ENCODE peak calls at places on chromosomes 4 and X, in five cellular contexts. One of them, this sample, is unnamed.

GRCh38 chr4:14269824-14270223 is 642.3 kb upstream of the BOD1L1 start:
- DNase-seq in Jurkat, Clone E6-1: no peak
- DNase-seq in brain microvascular endothelial cell: no peak
- DNase-seq in heart left ventricle: peak
- DNase-seq in retinal pigment epithelial cell: no peak
- DNase-seq in this sample: no peak

GRCh38 chrX:64188901-64189300 is 16.6 kb downstream of the AMER1 start:
- DNase-seq in Jurkat, Clone E6-1: no peak
- DNase-seq in brain microvascular endothelial cell: no peak
- DNase-seq in heart left ventricle: no peak
- DNase-seq in retinal pigment epithelial cell: no peak
- DNase-seq in this sample: no peak

GRCh38 chr4:123444298-123444731 is 47.7 kb downstream of the SPRY1 start:
- DNase-seq in Jurkat, Clone E6-1: peak
- DNase-seq in brain microvascular endothelial cell: peak
- DNase-seq in heart left ventricle: peak
- DNase-seq in retinal pigment epithelial cell: peak
- DNase-seq in this sample: peak

GRCh38 chrX:68686684-68687045 is 39.2 kb downstream of the STARD8 start:
- DNase-seq in Jurkat, Clone E6-1: no peak
- DNase-seq in brain microvascular endothelial cell: no peak
- DNase-seq in heart left ventricle: peak
- DNase-seq in retinal pigment epithelial cell: no peak
- DNase-seq in this sample: peak

GRCh38 chrX:49754238-49754857 is 58.6 kb upstream of the PAGE1 start:
- DNase-seq in Jurkat, Clone E6-1: peak
- DNase-seq in brain microvascular endothelial cell: peak
- DNase-seq in heart left ventricle: peak
- DNase-seq in retinal pigment epithelial cell: no peak
- DNase-seq in this sample: peak

GRCh38 chr4:24137963-24138601 is 248.2 kb upstream of the PPARGC1A start:
- DNase-seq in Jurkat, Clone E6-1: no peak
- DNase-seq in brain microvascular endothelial cell: no peak
- DNase-seq in heart left ventricle: no peak
- DNase-seq in retinal pigment epithelial cell: no peak
- DNase-seq in this sample: no peak

GRCh38 chr4:141207971-141208370 is 12.7 kb upstream of the ZNF330 start:
- DNase-seq in Jurkat, Clone E6-1: no peak
- DNase-seq in brain microvascular endothelial cell: no peak
- DNase-seq in heart left ventricle: no peak
- DNase-seq in retinal pigment epithelial cell: no peak
- DNase-seq in this sample: no peak

GRCh38 chrX:19649227-19650009 is 134.1 kb upstream of the MAP3K15 start:
- DNase-seq in Jurkat, Clone E6-1: no peak
- DNase-seq in brain microvascular endothelial cell: no peak
- DNase-seq in heart left ventricle: no peak
- DNase-seq in retinal pigment epithelial cell: no peak
- DNase-seq in this sample: no peak

GRCh38 chr4:68683034-68683433 is 12.6 kb upstream of the UGT2B15 start:
- DNase-seq in Jurkat, Clone E6-1: no peak
- DNase-seq in brain microvascular endothelial cell: no peak
- DNase-seq in heart left ventricle: no peak
- DNase-seq in retinal pigment epithelial cell: no peak
- DNase-seq in this sample: no peak

GRCh38 chr4:147515220-147515936 is 34.5 kb downstream of the EDNRA start:
- DNase-seq in Jurkat, Clone E6-1: no peak
- DNase-seq in brain microvascular endothelial cell: no peak
- DNase-seq in heart left ventricle: peak
- DNase-seq in retinal pigment epithelial cell: no peak
- DNase-seq in this sample: no peak

GRCh38 chrX:133881893-133882292 is 103.5 kb downstream of the GPC3 start:
- DNase-seq in Jurkat, Clone E6-1: no peak
- DNase-seq in brain microvascular endothelial cell: no peak
- DNase-seq in heart left ventricle: no peak
- DNase-seq in retinal pigment epithelial cell: no peak
- DNase-seq in this sample: no peak

GRCh38 chr4:4542824-4543485 is 1.1 kb upstream of the STX18 start:
- DNase-seq in Jurkat, Clone E6-1: no peak
- DNase-seq in brain microvascular endothelial cell: no peak
- DNase-seq in heart left ventricle: no peak
- DNase-seq in retinal pigment epithelial cell: no peak
- DNase-seq in this sample: no peak

GRCh38 chr4:18389118-18389517 is 367.6 kb upstream of the LCORL start:
- DNase-seq in Jurkat, Clone E6-1: no peak
- DNase-seq in brain microvascular endothelial cell: no peak
- DNase-seq in heart left ventricle: no peak
- DNase-seq in retinal pigment epithelial cell: no peak
- DNase-seq in this sample: no peak

GRCh38 chr4:41957634-41958033 is 22.4 kb downstream of the TMEM33 start:
- DNase-seq in Jurkat, Clone E6-1: peak
- DNase-seq in brain microvascular endothelial cell: no peak
- DNase-seq in heart left ventricle: no peak
- DNase-seq in retinal pigment epithelial cell: no peak
- DNase-seq in this sample: no peak

GRCh38 chr4:185110375-185110823 is 32.7 kb upstream of the SLC25A4 start:
- DNase-seq in Jurkat, Clone E6-1: no peak
- DNase-seq in brain microvascular endothelial cell: no peak
- DNase-seq in heart left ventricle: no peak
- DNase-seq in retinal pigment epithelial cell: no peak
- DNase-seq in this sample: no peak

GRCh38 chrX:38879631-38880220 is 78.5 kb downstream of the MID1IP1 start:
- DNase-seq in Jurkat, Clone E6-1: peak
- DNase-seq in brain microvascular endothelial cell: no peak
- DNase-seq in heart left ventricle: peak
- DNase-seq in retinal pigment epithelial cell: no peak
- DNase-seq in this sample: peak

DNA sequence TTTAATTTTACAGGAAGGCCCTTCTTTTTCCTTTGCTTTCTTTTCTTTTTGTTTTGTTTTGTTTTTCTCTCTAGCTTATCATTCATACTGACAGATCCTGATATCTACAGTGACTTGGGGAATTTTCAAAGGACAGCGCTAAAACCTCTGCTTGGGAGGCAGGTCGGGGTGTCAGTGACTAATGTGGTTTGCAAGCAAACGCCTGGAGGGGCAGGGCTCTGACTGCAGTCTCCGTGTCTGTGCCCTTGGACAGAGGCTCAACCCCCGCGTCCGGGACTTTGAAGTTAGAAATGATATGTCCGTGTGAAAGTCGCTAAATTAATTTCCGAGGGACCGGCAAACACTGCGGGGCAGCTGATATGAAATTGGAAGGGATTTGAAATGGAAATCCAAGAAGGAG is 312.5 kb downstream of the DHRSX start:
- DNase-seq in Jurkat, Clone E6-1: no peak
- DNase-seq in brain microvascular endothelial cell: peak
- DNase-seq in heart left ventricle: no peak
- DNase-seq in retinal pigment epithelial cell: no peak
- DNase-seq in this sample: no peak
- H3K4me3 ChIP-seq in Jurkat, Clone E6-1: no peak
- H3K4me3 ChIP-seq in brain microvascular endothelial cell: no peak
- H3K4me3 ChIP-seq in heart left ventricle: no peak
- H3K4me3 ChIP-seq in retinal pigment epithelial cell: no peak
- H3K4me3 ChIP-seq in this sample: no peak

GRCh38 chrX:21740329-21741274 is 17.3 kb downstream of the SMPX start:
- DNase-seq in Jurkat, Clone E6-1: no peak
- DNase-seq in brain microvascular endothelial cell: peak
- DNase-seq in heart left ventricle: peak
- DNase-seq in retinal pigment epithelial cell: no peak
- DNase-seq in this sample: peak

GRCh38 chrX:21741869-21742701 is 15.8 kb downstream of the SMPX start:
- DNase-seq in Jurkat, Clone E6-1: no peak
- DNase-seq in brain microvascular endothelial cell: peak
- DNase-seq in heart left ventricle: no peak
- DNase-seq in retinal pigment epithelial cell: peak
- DNase-seq in this sample: no peak

GRCh38 chrX:21738950-21739287 is 19.0 kb downstream of the SMPX start:
- DNase-seq in Jurkat, Clone E6-1: no peak
- DNase-seq in brain microvascular endothelial cell: no peak
- DNase-seq in heart left ventricle: no peak
- DNase-seq in retinal pigment epithelial cell: no peak
- DNase-seq in this sample: no peak

GRCh38 chrX:21744060-21744459 is 13.9 kb downstream of the SMPX start:
- DNase-seq in Jurkat, Clone E6-1: no peak
- DNase-seq in brain microvascular endothelial cell: no peak
- DNase-seq in heart left ventricle: no peak
- DNase-seq in retinal pigment epithelial cell: no peak
- DNase-seq in this sample: no peak

GRCh38 chrX:21741378-21741777 is 16.5 kb downstream of the SMPX start:
- DNase-seq in Jurkat, Clone E6-1: no peak
- DNase-seq in brain microvascular endothelial cell: no peak
- DNase-seq in heart left ventricle: no peak
- DNase-seq in retinal pigment epithelial cell: peak
- DNase-seq in this sample: no peak
- H3K4me3 ChIP-seq in Jurkat, Clone E6-1: no peak
- H3K4me3 ChIP-seq in brain microvascular endothelial cell: no peak
- H3K4me3 ChIP-seq in heart left ventricle: no peak
- H3K4me3 ChIP-seq in retinal pigment epithelial cell: no peak
- H3K4me3 ChIP-seq in this sample: no peak

GRCh38 chr4:126247409-126247808 is 932.7 kb downstream of the FAT4 start:
- DNase-seq in Jurkat, Clone E6-1: no peak
- DNase-seq in brain microvascular endothelial cell: no peak
- DNase-seq in heart left ventricle: no peak
- DNase-seq in retinal pigment epithelial cell: no peak
- DNase-seq in this sample: no peak
- H3K4me3 ChIP-seq in Jurkat, Clone E6-1: no peak
- H3K4me3 ChIP-seq in brain microvascular endothelial cell: no peak
- H3K4me3 ChIP-seq in heart left ventricle: no peak
- H3K4me3 ChIP-seq in retinal pigment epithelial cell: no peak
- H3K4me3 ChIP-seq in this sample: no peak

GRCh38 chr4:112290341-112290740 is 4.6 kb upstream of the TIFA start:
- DNase-seq in Jurkat, Clone E6-1: no peak
- DNase-seq in brain microvascular endothelial cell: no peak
- DNase-seq in heart left ventricle: no peak
- DNase-seq in retinal pigment epithelial cell: no peak
- DNase-seq in this sample: no peak

GRCh38 chr4:112287258-112287873 is 1.7 kb upstream of the TIFA start:
- DNase-seq in Jurkat, Clone E6-1: peak
- DNase-seq in brain microvascular endothelial cell: no peak
- DNase-seq in heart left ventricle: no peak
- DNase-seq in retinal pigment epithelial cell: no peak
- DNase-seq in this sample: no peak

GRCh38 chr4:112289407-112290253 is 3.9 kb upstream of the TIFA start:
- DNase-seq in Jurkat, Clone E6-1: no peak
- DNase-seq in brain microvascular endothelial cell: no peak
- DNase-seq in heart left ventricle: no peak
- DNase-seq in retinal pigment epithelial cell: no peak
- DNase-seq in this sample: no peak

GRCh38 chr4:112284662-112285411 is 867 bp downstream of the TIFA start:
- DNase-seq in Jurkat, Clone E6-1: no peak
- DNase-seq in brain microvascular endothelial cell: no peak
- DNase-seq in heart left ventricle: no peak
- DNase-seq in retinal pigment epithelial cell: no peak
- DNase-seq in this sample: no peak

GRCh38 chr4:112288455-112288854 is 2.8 kb upstream of the TIFA start:
- DNase-seq in Jurkat, Clone E6-1: peak
- DNase-seq in brain microvascular endothelial cell: no peak
- DNase-seq in heart left ventricle: no peak
- DNase-seq in retinal pigment epithelial cell: no peak
- DNase-seq in this sample: no peak
- H3K4me3 ChIP-seq in Jurkat, Clone E6-1: no peak
- H3K4me3 ChIP-seq in brain microvascular endothelial cell: no peak
- H3K4me3 ChIP-seq in heart left ventricle: no peak
- H3K4me3 ChIP-seq in retinal pigment epithelial cell: no peak
- H3K4me3 ChIP-seq in this sample: no peak

GRCh38 chr4:186642530-186642929 is 81.1 kb downstream of the FAT1 start:
- DNase-seq in Jurkat, Clone E6-1: no peak
- DNase-seq in brain microvascular endothelial cell: no peak
- DNase-seq in heart left ventricle: no peak
- DNase-seq in retinal pigment epithelial cell: no peak
- DNase-seq in this sample: no peak

GRCh38 chr4:186644316-186644638 is 79.4 kb downstream of the FAT1 start:
- DNase-seq in Jurkat, Clone E6-1: no peak
- DNase-seq in brain microvascular endothelial cell: no peak
- DNase-seq in heart left ventricle: no peak
- DNase-seq in retinal pigment epithelial cell: no peak
- DNase-seq in this sample: no peak

GRCh38 chr4:186642998-186643397 is 80.7 kb downstream of the FAT1 start:
- DNase-seq in Jurkat, Clone E6-1: no peak
- DNase-seq in brain microvascular endothelial cell: no peak
- DNase-seq in heart left ventricle: peak
- DNase-seq in retinal pigment epithelial cell: no peak
- DNase-seq in this sample: peak

GRCh38 chr4:186644737-186645261 is 78.9 kb downstream of the FAT1 start:
- DNase-seq in Jurkat, Clone E6-1: no peak
- DNase-seq in brain microvascular endothelial cell: no peak
- DNase-seq in heart left ventricle: peak
- DNase-seq in retinal pigment epithelial cell: no peak
- DNase-seq in this sample: peak

GRCh38 chr4:186643501-186644315 is 79.9 kb downstream of the FAT1 start:
- DNase-seq in Jurkat, Clone E6-1: no peak
- DNase-seq in brain microvascular endothelial cell: no peak
- DNase-seq in heart left ventricle: no peak
- DNase-seq in retinal pigment epithelial cell: no peak
- DNase-seq in this sample: no peak
- H3K4me3 ChIP-seq in Jurkat, Clone E6-1: no peak
- H3K4me3 ChIP-seq in brain microvascular endothelial cell: no peak
- H3K4me3 ChIP-seq in heart left ventricle: no peak
- H3K4me3 ChIP-seq in retinal pigment epithelial cell: no peak
- H3K4me3 ChIP-seq in this sample: no peak

GRCh38 chr4:139278956-139279722 is 886 bp downstream of the MGARP start:
- DNase-seq in Jurkat, Clone E6-1: no peak
- DNase-seq in brain microvascular endothelial cell: no peak
- DNase-seq in heart left ventricle: no peak
- DNase-seq in retinal pigment epithelial cell: no peak
- DNase-seq in this sample: no peak
- H3K4me3 ChIP-seq in Jurkat, Clone E6-1: no peak
- H3K4me3 ChIP-seq in brain microvascular endothelial cell: peak
- H3K4me3 ChIP-seq in heart left ventricle: peak
- H3K4me3 ChIP-seq in retinal pigment epithelial cell: peak
- H3K4me3 ChIP-seq in this sample: peak

DNA sequence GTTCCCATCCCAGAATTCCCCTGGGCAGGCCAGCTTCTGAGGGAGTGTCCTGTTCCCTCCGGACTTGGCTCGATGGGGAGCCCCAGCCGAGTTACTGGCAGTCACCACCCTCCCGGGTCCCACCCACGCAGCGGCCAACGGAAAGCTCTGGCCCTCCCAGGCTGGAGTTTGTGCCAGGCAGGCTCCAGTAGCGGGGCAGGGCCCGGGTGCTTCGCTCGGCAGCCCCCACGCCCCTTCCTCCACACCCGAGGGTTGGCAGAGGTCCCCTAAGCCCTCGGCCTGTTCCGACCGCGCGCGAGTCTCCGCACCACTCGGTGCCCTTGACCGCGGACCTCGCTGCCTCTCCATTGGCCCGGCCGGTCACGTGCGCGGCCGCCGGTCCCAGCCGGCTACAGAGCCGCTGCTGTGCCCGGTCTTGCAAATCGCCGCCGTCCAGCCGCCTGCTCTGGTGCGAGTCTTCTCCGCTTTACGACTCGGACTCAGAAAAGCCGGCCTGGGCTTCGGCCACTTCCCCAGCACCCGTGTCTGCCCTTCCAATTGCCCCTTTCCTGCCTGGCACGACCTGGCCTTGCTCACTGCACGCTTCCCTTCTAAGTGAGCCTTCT is 20.8 kb upstream of the MTM1 start:
- DNase-seq in Jurkat, Clone E6-1: no peak
- DNase-seq in brain microvascular endothelial cell: peak
- DNase-seq in heart left ventricle: peak
- DNase-seq in retinal pigment epithelial cell: peak
- DNase-seq in this sample: peak
- H3K4me3 ChIP-seq in Jurkat, Clone E6-1: no peak
- H3K4me3 ChIP-seq in brain microvascular endothelial cell: peak
- H3K4me3 ChIP-seq in heart left ventricle: peak
- H3K4me3 ChIP-seq in retinal pigment epithelial cell: peak
- H3K4me3 ChIP-seq in this sample: peak

GRCh38 chr4:1245481-1246051 is 3.4 kb downstream of the CTBP1 start:
- DNase-seq in Jurkat, Clone E6-1: no peak
- DNase-seq in brain microvascular endothelial cell: no peak
- DNase-seq in heart left ventricle: peak
- DNase-seq in retinal pigment epithelial cell: no peak
- DNase-seq in this sample: peak
- H3K4me3 ChIP-seq in Jurkat, Clone E6-1: no peak
- H3K4me3 ChIP-seq in brain microvascular endothelial cell: no peak
- H3K4me3 ChIP-seq in heart left ventricle: peak
- H3K4me3 ChIP-seq in retinal pigment epithelial cell: no peak
- H3K4me3 ChIP-seq in this sample: peak

This sample was measured in left ventricle myocardium inferior.